ENCODE peak calls at places on chromosomes 13 and 19, in seven cellular contexts. O is adrenal gland, V is K562, H is right lobe of liver, U is prostate gland, N is tibial nerve, T is ovary. C is an unnamed sample.

GRCh38 chr13:24124789-24125476 is 35.6 kb upstream of the SPATA13 start:
- DNase-seq in H (no peak), U (no peak), V (no peak), T (no peak), N (no peak), O (no peak), C (no peak)

GRCh38 chr19:49151339-49152217 is 3.6 kb downstream of the HRC start:
- DNase-seq in T (peak), U (peak), N (no peak), H (peak), V (peak), O (peak), C (peak)

GRCh38 chr13:24228852-24229458 is 68.4 kb downstream of the SPATA13 start:
- DNase-seq in O (no peak), U (no peak), V (peak), N (no peak), T (peak), H (no peak), C (peak)

GRCh38 chr19:50992666-50993035 is 8.8 kb downstream of the KLK8 start:
- DNase-seq in O (no peak), N (no peak), T (no peak), H (no peak), U (no peak), V (no peak), C (no peak)

GRCh38 chr13:21111546-21111945 is 50.2 kb upstream of the LATS2 start:
- DNase-seq in N (no peak), V (no peak), T (no peak), U (no peak), H (no peak), O (no peak), C (no peak)

GRCh38 chr19:42433503-42434260 is 6.5 kb upstream of the LIPE start:
- DNase-seq in H (peak), V (peak), T (peak), U (no peak), O (peak), N (peak), C (peak)

GRCh38 chr19:38496116-38496515 is 62.6 kb downstream of the RYR1 start:
- DNase-seq in O (no peak), V (no peak), T (no peak), N (no peak), U (no peak), H (no peak), C (no peak)

GRCh38 chr13:106212436-106213010 is 322.9 kb downstream of the EFNB2 start:
- DNase-seq in T (no peak), N (no peak), H (no peak), V (no peak), O (no peak), U (no peak), C (no peak)

GRCh38 chr19:694481-695349 is 537 bp downstream of the PRSS57 start:
- DNase-seq in U (no peak), V (no peak), T (no peak), N (no peak), O (no peak), H (no peak), C (no peak)

GRCh38 chr19:45599286-45599685 is 2.7 kb downstream of the GPR4 start:
- DNase-seq in O (no peak), U (no peak), T (no peak), N (no peak), V (no peak), H (no peak), C (no peak)

GRCh38 chr19:45600340-45600885 is 1.6 kb downstream of the GPR4 start:
- DNase-seq in T (no peak), O (no peak), H (no peak), V (no peak), U (no peak), N (no peak), C (no peak)

GRCh38 chr19:45597425-45598111 is 4.4 kb downstream of the GPR4 start:
- DNase-seq in O (no peak), U (no peak), H (no peak), V (no peak), T (no peak), N (no peak), C (no peak)

GRCh38 chr19:45595814-45596213 is 6.2 kb downstream of the GPR4 start:
- DNase-seq in N (no peak), O (no peak), V (no peak), T (no peak), H (no peak), U (no peak), C (no peak)

DNA sequence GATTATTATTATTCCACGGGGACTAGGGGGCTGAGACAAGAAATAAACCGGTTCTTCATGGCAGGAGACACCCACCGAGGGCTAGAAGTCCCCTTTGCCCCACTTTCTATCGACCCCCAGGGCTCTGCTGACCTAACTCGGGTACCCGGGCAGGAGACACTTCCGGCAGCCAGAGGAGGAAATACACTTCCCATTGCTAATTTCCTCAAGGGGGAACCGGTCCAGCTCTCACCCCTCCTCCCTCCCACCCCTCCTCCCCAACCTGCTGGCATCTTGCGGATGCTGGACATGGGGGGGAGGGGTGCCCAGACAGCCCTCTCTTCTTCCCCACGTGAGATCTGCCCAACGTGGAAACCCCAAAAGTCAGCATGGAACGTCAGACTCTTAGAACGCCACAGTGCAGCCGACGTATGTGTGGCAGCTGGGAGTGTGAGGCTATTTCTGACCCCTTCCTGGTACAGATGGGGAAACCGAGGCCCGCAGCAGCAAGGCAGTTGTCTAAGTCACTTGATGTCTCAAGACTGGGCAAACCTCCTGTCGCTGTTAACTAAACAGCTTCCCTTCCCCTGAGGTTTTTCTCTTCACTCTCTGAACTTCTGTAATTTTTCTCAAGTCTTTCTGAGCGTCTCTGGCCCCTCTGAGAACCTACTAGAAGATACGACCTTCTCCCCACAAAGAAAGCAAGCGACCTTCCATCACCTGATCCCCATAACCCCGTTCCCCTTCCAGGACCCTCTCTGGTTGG is 3.6 kb downstream of the GPR4 start:
- DNase-seq in V (no peak), O (no peak), U (no peak), T (no peak), H (no peak), N (no peak), C (no peak)
- H3K4me3 ChIP-seq in V (no peak), O (peak), U (no peak), T (no peak), H (no peak), N (no peak), C (no peak)

GRCh38 chr13:31168736-31169135 is 7.0 kb upstream of the HSPH1 start:
- DNase-seq in H (no peak), T (no peak), N (no peak), V (no peak), O (no peak), U (no peak), C (no peak)
- TF ChIP-seq POLR2A in H (no peak), T (no peak), N (no peak), V (no peak), O (no peak), U (no peak), C (no peak)

DNA sequence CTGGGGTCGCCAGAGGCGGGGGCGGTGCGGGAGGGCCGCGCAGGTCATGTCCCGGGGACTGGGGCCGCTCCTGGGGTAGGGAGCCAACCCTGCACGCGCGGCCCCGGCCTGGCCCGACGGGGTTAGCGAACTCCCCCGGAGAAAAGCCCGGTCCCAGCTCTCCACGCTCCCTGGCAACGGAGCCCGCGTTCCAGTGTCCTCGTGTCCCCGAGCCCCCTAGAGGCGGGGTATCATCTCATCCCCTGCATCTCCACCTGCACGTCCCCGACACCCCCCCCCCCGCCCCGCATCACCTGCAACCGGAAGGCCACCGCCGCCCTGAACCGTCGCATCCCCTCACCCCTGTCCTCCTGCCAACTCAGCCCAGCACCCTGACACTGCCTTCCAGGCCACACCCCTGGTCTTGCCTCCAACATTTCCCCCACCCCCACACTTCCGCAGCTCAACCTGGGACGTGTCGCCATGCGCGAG is 2.7 kb downstream of the WDR88 start:
- DNase-seq in T (no peak), H (no peak), O (no peak), V (peak), U (no peak), N (no peak), C (no peak)
- TF ChIP-seq CTCF in T (no peak), H (no peak), O (no peak), V (no peak), U (no peak), N (no peak), C (no peak)

GRCh38 chr19:16073988-16074387 is 2.3 kb upstream of the TPM4 start:
- DNase-seq in N (no peak), V (no peak), T (peak), U (peak), O (no peak), H (no peak), C (no peak)
- H3K4me3 ChIP-seq in N (no peak), V (no peak), T (no peak), U (no peak), O (no peak), H (no peak), C (no peak)

DNA sequence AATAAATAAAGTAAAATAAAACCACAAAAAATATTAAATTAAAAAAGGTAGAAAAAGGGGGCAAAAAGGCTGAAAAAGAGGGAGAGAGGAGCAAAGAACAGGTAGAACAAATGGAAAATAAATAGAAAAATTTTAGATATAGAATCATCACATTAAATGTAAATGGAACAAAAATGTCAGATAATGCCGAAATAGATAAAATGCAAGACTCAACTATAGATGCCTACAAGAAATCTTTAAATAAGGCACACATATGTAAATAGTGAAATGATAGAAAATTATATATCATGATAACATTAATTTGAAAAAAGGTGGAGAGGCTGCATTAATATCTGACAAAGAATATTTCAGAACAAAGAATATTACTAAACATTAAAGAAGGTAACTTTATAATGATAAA is 477.1 kb upstream of the SPRY2 start:
- DNase-seq in O (no peak), N (no peak), U (no peak), T (no peak), V (no peak), H (no peak), C (no peak)
- TF ChIP-seq POLR2A in O (no peak), N (no peak), U (no peak), T (no peak), V (no peak), H (no peak), C (no peak)

DNA sequence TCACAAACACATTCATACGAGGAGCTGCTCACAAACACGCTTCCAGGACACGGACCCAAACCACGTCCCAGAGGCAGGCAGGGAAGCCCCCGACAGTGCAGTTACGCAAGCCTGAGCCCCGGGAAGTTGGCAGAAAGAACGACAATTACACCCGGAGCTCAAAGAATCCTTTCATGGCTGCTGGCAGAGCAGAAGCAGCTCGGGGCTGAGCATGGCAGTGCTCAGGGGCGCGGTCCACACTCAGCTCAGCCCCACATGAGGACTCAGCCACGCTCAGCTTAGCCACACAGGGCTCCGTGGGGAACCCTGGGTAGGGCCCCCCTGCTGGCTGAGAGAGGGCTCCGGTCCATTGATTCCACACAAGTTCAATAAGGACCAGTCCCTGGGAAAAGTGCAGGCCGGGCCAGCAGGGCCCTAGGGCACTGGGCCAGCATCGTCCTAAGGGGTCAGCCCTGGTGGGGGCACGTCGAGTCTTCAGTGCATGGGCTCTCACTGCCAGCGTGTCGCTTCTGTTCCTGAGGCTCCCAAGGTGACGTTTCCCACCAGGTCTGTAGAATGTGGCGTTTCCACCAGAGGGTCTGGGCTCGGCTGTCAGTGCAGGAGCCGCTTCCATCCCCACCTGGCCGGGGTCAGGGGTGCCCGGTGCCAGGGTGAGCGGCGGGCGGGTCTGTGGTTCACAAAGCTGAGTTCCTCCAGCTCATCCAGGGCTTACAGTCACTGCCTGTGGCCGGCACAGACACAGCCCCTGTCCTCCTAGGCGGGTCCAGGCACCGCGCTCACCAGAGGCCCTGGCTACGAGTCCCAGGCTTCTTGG is 23.1 kb downstream of the GAS6 start:
- DNase-seq in V (no peak), H (no peak), T (peak), O (no peak), N (no peak), U (no peak), C (peak)
- TF ChIP-seq CTCF in V (no peak), H (no peak), T (no peak), O (no peak), N (no peak), U (no peak), C (no peak)

GRCh38 chr19:40642757-40643325 is 41.7 kb downstream of the LTBP4 start:
- DNase-seq in O (no peak), H (no peak), V (no peak), N (no peak), U (no peak), T (no peak), C (no peak)

GRCh38 chr19:40650749-40651305 is 39.6 kb downstream of the NUMBL start:
- DNase-seq in T (no peak), V (no peak), U (no peak), O (no peak), H (no peak), N (no peak), C (no peak)

GRCh38 chr19:40642062-40642706 is 41.0 kb downstream of the LTBP4 start:
- DNase-seq in N (no peak), O (no peak), H (no peak), U (no peak), T (no peak), V (no peak), C (no peak)

GRCh38 chr19:40641306-40641705 is 40.1 kb downstream of the LTBP4 start:
- DNase-seq in H (no peak), O (no peak), N (no peak), T (no peak), V (no peak), U (no peak), C (no peak)

GRCh38 chr19:40646564-40647254 is 43.7 kb downstream of the NUMBL start:
- DNase-seq in N (no peak), V (peak), H (no peak), T (no peak), U (no peak), O (no peak), C (no peak)
- H3K4me3 ChIP-seq in N (no peak), V (no peak), H (no peak), T (peak), U (no peak), O (peak), C (no peak)

GRCh38 chr19:57888494-57889231 is at the start of gene ZNF814:
- DNase-seq in N (peak), T (peak), H (peak), V (peak), U (peak), O (peak), C (peak)

GRCh38 chr19:57888107-57888493 is 737 bp downstream of the ZNF814 start:
- DNase-seq in H (no peak), T (no peak), U (no peak), N (no peak), O (no peak), V (no peak), C (no peak)

GRCh38 chr19:57886046-57886445 is 2.8 kb downstream of the ZNF814 start:
- DNase-seq in N (no peak), T (no peak), U (no peak), V (no peak), O (no peak), H (no peak), C (no peak)

DNA sequence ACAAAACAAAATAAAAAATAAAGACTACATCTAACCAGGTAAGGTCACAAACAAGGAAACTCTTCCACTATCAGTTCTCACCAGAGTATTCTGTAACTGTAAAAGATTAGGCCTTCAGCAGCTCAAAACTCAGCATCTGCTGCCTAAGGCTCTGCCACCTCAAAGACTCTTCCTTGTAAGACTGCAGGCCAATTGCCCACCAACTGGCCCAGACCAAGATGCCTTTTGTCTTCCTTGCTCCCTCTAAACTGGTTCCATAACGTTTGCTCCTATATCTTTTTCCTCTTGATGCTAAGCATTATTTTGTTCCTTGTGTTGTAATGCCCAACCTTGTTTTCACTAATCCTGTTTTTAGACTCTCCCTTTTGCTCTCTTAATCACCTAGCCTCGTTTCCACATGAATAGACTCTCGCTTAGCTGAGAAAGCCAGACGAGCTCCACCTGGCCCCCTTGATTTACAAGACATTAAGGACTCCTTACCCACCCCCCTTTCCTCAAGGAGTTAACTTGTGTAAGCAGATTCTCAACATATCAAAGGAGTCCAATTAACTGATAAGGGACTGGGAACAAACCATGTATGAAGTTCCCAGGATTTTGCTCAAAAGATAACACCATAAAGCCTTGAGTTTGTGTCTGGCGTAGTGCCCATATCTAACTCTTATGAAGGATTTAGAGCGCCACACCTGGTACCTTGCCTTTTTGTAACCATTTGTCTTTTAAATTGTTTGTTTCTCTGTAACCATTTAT is 1.5 kb downstream of the ZNF814 start:
- DNase-seq in H (no peak), O (no peak), T (no peak), V (no peak), U (no peak), N (no peak), C (peak)
- TF ChIP-seq POLR2A in H (no peak), O (no peak), T (no peak), V (no peak), U (no peak), N (no peak), C (no peak)

DNA sequence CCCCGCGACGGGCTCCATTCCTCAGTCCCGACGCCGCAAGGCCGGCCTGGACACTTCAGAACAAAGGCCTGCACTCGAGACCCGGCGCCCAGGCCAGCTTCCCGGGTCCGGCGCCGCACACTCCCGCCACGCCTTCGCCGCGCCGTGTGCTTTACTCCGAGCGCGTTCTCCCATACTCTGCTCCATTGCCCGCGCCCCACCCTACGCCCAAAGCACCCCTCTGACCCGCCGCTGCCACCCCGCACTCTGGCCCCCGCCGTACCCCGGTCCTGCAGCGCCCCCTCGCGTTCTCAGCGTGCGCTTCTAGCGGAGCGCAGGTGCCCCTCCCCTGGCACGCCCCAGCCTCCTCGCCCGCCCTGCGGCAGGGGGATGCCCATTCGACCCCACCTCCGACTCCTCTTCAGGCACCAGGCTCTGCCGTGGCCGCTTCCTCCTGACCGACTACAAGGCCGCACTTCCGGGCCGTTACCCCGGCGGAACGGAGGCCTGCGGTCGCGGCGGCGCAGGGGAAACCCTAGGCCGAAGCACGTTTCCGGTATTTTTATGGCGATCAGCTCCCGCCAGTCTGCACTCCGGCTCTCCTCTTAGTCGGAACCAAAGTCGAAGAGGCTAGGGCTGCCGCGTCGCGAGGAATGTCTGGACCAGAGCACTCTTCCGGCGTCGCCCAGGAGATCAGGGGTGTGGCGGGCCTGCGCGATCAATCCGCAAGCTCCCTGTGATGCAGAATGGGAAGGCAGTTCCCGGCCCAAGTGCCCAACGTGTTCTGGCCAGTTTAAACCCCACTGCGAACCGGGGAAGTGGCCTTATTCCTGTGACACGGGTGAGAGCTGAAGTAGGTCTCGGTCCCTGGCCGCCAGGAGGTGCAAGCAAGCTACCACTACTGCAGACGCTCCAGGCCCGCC is at the start of gene ZBTB45:
- DNase-seq in N (peak), V (peak), O (peak), H (peak), T (peak), U (peak), C (peak)
- TF ChIP-seq CTCF in N (peak), V (peak), O (peak), H (peak), T (peak), U (peak), C (peak)

DNA sequence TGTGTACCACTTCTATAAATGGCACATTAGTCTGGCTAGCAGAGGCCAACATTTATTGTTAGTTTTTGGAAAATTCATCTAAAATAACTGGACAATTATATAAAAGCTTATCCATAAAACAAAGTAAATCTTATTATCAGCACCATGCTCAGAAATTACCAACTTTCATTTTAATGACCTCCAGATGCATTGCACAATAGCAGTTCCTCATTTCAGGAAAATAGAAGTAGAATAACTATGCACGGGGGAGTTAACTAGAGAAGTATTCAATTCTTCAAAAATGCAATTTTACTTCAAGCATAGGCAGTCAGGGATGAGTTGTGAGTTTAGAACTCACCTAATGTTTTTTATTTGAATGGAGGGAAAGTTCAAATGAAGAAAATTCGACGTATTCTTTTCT is 1023.5 kb downstream of the PCDH17 start:
- DNase-seq in U (no peak), T (no peak), O (no peak), V (no peak), N (no peak), H (no peak), C (no peak)
- H3K4me3 ChIP-seq in U (no peak), T (no peak), O (no peak), V (no peak), N (no peak), H (no peak), C (no peak)

C was measured in thyroid gland.